ENCODE peak calls at places on chromosome 22, in eight cellular contexts. F is fibroblast of villous mesenchyme, S is RWPE1, A is right lobe of liver, Y is AG04450, Z is coronary artery, X is foreskin fibroblast, Q is WERI-Rb-1. J is an unnamed sample.
A peak's percentile ranks its signal among the peaks of the same experiment; 100 is the strongest.

GRCh38 chr22:48380016-48380665 is 1447.5 kb downstream of the BRD1 start:
- DNase-seq in Y (no peak), S (no peak), Q (no peak), F (no peak), A (no peak), Z (peak; percentile 43), X (no peak), J (no peak)

GRCh38 chr22:24037851-24038765 is 27.0 kb downstream of the CABIN1 start:
- DNase-seq in X (no peak), S (no peak), Y (no peak), Z (no peak), F (no peak), A (no peak), Q (no peak), J (no peak)

GRCh38 chr22:21917206-21917958 is 35.3 kb downstream of the PPM1F start:
- DNase-seq in X (no peak), S (no peak), Q (no peak), Z (no peak), F (peak; percentile 4), A (no peak), Y (no peak), J (no peak)

GRCh38 chr22:41001722-41002122 is 50.5 kb downstream of the RBX1 start:
- DNase-seq in Q (no peak), Y (peak; percentile 7), A (no peak), F (peak; percentile 19), X (no peak), Z (no peak), S (peak; percentile 69), J (peak; percentile 59)

GRCh38 chr22:19090183-19090582 is 32.0 kb downstream of the DGCR2 start:
- DNase-seq in Q (no peak), Z (no peak), S (no peak), Y (no peak), X (no peak), F (no peak), A (no peak), J (no peak)

GRCh38 chr22:41132555-41132954 is 40.2 kb downstream of the EP300 start:
- DNase-seq in Q (no peak), X (peak; percentile 3), F (no peak), S (no peak), A (no peak), Z (no peak), Y (no peak), J (no peak)

GRCh38 chr22:25690798-25691197 is 51.2 kb upstream of the MYO18B start:
- DNase-seq in X (no peak), Q (no peak), Y (no peak), Z (no peak), F (no peak), S (no peak), A (no peak), J (no peak)

GRCh38 chr22:17910561-17911311 is 113.6 kb downstream of the MICAL3 start:
- DNase-seq in F (peak; percentile 85), Z (peak; percentile 92), A (peak; percentile 46), X (peak; percentile 91), S (peak; percentile 49), Q (peak; percentile 82), Y (peak; percentile 68), J (peak; percentile 90)

GRCh38 chr22:45329536-45329936 is 19.8 kb downstream of the FAM118A start:
- DNase-seq in A (peak; percentile 82), X (no peak), Z (no peak), F (no peak), S (no peak), Q (no peak), Y (no peak), J (no peak)

GRCh38 chr22:29383740-29384139 is 4.6 kb downstream of the AP1B1 start:
- DNase-seq in Y (no peak), S (no peak), A (no peak), Z (no peak), F (no peak), Q (no peak), X (no peak), J (no peak)

GRCh38 chr22:49490692-49491091 is 337.0 kb downstream of the BRD1 start:
- DNase-seq in Q (no peak), F (no peak), S (no peak), A (no peak), Y (no peak), X (no peak), Z (no peak), J (no peak)

GRCh38 chr22:22879675-22880029 is 8.0 kb upstream of the IGLL5 start:
- DNase-seq in Y (no peak), F (no peak), S (no peak), A (no peak), Q (no peak), Z (no peak), X (no peak), J (no peak)

DNA sequence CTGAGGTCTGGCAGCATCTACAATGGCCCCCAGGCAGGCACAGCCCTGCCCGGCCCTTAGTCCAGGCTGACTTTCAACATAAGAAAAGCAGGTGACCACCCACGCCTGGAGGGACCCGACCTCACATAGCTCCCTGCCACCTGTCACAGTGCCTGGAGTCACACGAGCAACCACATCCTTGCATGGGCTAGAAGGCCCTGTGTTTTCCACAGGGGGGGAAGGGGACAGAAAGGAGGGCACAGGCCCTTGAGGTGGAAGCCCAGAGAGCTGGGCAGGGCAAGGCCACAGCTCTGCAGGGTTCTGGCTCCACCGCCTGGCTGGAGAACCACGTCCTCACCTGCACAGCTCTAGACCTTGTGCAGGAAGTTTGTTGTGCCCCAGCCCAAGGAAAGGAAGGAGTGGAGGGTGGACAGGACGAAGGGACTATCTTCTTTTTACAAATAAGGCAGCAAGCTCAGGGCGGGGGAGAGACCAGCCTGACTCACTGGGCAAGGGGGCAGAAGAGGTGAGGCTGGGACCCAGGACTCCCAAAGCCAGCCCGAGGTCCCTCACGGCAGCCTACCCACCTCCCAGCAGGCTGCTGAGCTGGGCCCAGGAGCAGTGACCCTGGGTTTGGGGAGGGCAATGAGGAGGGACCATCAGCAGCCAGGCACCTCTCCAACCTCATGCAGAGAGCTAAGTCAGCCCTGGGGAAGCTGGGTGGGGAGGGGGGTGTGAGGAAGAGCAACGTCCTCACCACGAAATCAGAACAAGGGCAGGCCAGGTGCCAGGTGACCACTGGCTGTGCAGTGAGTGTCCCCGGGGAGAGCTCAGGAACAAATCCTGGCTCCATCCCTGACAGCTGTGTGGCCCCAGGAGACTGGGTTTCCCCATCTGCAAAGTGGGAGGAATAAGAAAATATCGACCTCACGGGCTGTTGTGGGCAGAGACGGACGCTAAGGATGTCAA is 4.3 kb downstream of the C1QTNF6 start:
- DNase-seq in F (no peak), A (peak; percentile 11), Q (peak; percentile 44), X (no peak), Z (no peak), Y (no peak), S (no peak), J (no peak)
- TF ChIP-seq CTCF in F (no peak), A (no peak), Q (peak; percentile 53), X (no peak), Z (no peak), Y (no peak), S (no peak), J (no peak)

DNA sequence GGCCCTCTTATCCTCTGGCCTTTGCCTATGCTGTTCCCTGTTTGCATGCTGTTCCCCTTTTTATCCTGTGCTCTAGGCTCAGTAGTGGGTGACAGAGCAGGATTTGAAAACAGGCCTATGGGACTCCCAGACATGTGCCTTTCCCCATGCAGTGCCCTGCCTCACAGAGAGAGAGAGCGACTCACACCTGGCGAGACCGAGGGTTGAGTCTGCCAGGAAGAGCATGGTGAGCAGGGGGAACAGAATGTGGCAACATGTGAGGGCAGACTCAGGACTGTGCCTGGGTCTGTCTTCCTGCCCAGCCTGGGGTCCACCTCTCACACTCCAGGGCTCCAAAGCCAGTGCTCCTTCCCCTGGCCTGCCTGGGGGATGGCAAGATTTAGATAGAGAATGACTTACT is 75.0 kb downstream of the NFAM1 start:
- DNase-seq in A (no peak), Z (no peak), X (no peak), Q (no peak), F (no peak), S (no peak), Y (no peak), J (no peak)
- TF ChIP-seq CTCF in A (no peak), Z (no peak), X (no peak), Q (no peak), F (no peak), S (no peak), Y (no peak), J (no peak)

DNA sequence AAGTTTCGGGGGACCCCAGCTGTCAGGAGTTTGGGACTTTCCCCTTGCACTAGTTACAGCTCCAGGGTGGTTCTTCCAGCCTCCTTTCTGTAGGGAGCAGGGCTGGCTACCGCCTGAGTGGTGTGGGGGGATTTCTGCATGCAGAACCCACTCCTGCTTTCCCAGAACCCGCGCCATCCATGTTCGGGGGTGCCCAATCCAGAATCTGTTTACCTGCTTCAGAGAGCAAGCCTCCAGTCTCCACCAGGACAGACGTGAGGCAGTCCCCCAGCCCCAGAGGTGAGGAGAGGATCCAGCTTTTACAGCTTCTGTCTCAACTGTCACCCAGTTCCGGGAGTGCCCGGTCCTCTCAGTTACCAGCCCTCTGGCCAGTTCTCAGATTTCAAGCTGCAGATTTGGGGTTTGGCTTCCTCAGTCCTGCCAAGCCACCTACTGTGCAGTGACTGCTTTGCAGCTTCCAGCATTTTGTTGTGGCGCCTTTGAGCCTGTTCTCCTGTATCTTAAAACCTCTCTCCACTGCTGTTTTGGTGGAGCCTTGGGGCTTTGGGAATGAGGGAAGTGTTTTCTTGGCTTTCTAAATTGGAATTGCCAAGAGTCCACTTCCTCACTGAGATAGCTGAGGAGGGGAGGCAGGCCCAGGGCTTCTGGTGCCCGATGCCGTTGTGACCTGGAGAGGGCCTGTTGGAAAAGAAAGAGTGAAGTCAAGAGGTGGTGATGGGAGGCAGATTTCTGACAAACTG is 513.2 kb downstream of the TBC1D22A start:
- DNase-seq in X (peak; percentile 35), Y (no peak), Z (no peak), F (no peak), S (no peak), Q (no peak), A (no peak), J (no peak)
- TF ChIP-seq CTCF in X (no peak), Y (peak; percentile 17), Z (no peak), F (no peak), S (no peak), Q (peak; percentile 28), A (no peak), J (no peak)

GRCh38 chr22:36350751-36351594 is 36.8 kb downstream of the MYH9 start:
- DNase-seq in S (no peak), X (no peak), Y (no peak), F (no peak), Q (peak; percentile 28), Z (peak; percentile 84), A (peak; percentile 62), J (peak; percentile 67)
- TF ChIP-seq CTCF in S (no peak), X (peak; percentile 6), Y (peak; percentile 26), F (peak; percentile 4), Q (peak; percentile 23), Z (no peak), A (no peak), J (no peak)

DNA sequence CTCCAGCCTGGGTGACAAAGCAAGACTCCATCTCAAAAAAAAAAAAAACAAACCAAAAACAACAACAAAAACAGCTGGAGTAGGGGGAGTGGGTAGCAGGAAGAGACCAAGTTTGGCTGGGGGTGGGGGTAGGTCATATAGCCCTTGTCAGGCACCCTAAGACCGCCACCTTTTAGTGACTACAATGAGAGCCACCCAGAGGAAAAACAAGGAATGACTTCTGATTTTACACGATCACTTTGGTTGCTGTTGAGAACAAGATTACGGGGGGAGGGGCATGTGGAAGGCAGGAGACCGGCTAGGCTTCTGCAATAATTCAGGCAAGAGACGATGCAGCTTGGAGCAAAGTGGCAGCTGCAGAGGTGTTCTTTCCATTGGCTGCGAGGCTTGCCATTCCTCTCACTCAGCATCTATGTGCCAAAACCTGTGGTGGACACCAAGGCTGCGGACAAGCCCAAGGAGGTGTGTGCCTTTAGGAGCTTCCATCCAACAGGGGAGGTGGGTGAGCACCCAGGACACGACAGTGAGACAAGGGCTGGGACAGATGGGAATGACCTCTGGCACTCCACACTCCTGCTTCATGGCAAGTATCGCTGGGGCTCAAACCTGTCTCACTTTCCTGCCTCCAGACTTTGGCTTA is 1.7 kb downstream of the RPS19BP1 start:
- DNase-seq in S (peak; percentile 24), X (no peak), A (no peak), Q (peak; percentile 77), Y (no peak), Z (no peak), F (peak; percentile 47), J (no peak)
- TF ChIP-seq CTCF in S (peak; percentile 31), X (peak; percentile 25), A (peak; percentile 9), Q (peak; percentile 38), Y (peak; percentile 25), Z (no peak), F (peak; percentile 36), J (peak; percentile 61)

J was measured in HFFc6.